ENCODE peak calls at places on chromosome 13, in six cellular contexts. E is thyroid gland, T is tibial nerve, G is heart left ventricle, I is A549, V is IMR-90. R is an unnamed sample.

GRCh38 chr13:95603887-95604533 is 40.5 kb downstream of the DZIP1 start:
- DNase-seq in T (no peak), V (no peak), G (no peak), E (peak), I (peak), R (no peak)

GRCh38 chr13:26679411-26679810 is 81.2 kb downstream of the GPR12 start:
- DNase-seq in T (no peak), G (no peak), I (no peak), E (no peak), V (peak), R (no peak)

GRCh38 chr13:95601906-95602305 is 42.6 kb downstream of the DZIP1 start:
- DNase-seq in I (no peak), G (no peak), V (no peak), E (no peak), T (no peak), R (no peak)

GRCh38 chr13:45374917-45375316 is 33.9 kb upstream of the TPT1 start:
- DNase-seq in G (no peak), V (peak), I (no peak), E (no peak), T (no peak), R (no peak)

GRCh38 chr13:110628952-110629701 is 13.8 kb downstream of the NAXD start:
- DNase-seq in V (no peak), I (no peak), E (no peak), T (no peak), G (no peak), R (no peak)

GRCh38 chr13:28983661-28984060 is 163.5 kb downstream of the MTUS2 start:
- DNase-seq in I (no peak), V (no peak), G (no peak), E (peak), T (no peak), R (no peak)

GRCh38 chr13:97191615-97192014 is 30.5 kb upstream of the MBNL2 start:
- DNase-seq in G (no peak), I (no peak), E (no peak), T (no peak), V (no peak), R (no peak)

GRCh38 chr13:114078501-114079451 is 53.6 kb downstream of the RASA3 start:
- DNase-seq in I (no peak), V (peak), E (peak), G (peak), T (no peak), R (no peak)

GRCh38 chr13:96032717-96033116 is 20.5 kb downstream of the UGGT2 start:
- DNase-seq in G (no peak), V (no peak), E (no peak), T (no peak), I (no peak), R (no peak)

GRCh38 chr13:97880298-97880675 is 73.2 kb upstream of the IPO5 start:
- DNase-seq in V (no peak), I (no peak), T (no peak), E (no peak), G (no peak), R (no peak)

GRCh38 chr13:102729560-102730275 is 34.9 kb upstream of the METTL21C start:
- DNase-seq in I (peak), V (peak), G (no peak), T (no peak), E (no peak), R (no peak)

GRCh38 chr13:21216332-21216731 is 39.9 kb downstream of the MRPL57 start:
- DNase-seq in T (no peak), V (no peak), G (no peak), E (no peak), I (no peak), R (no peak)

GRCh38 chr13:102654786-102655185 is 40.1 kb downstream of the METTL21C start:
- DNase-seq in E (no peak), I (no peak), T (no peak), G (no peak), V (no peak), R (no peak)

GRCh38 chr13:39675904-39676303 is 20.4 kb downstream of the COG6 start:
- DNase-seq in G (no peak), E (no peak), I (no peak), V (no peak), T (no peak), R (no peak)

GRCh38 chr13:106418556-106418955 is 116.9 kb downstream of the EFNB2 start:
- DNase-seq in E (no peak), T (no peak), V (peak), I (no peak), G (no peak), R (no peak)

GRCh38 chr13:38086013-38086412 is 216.4 kb upstream of the TRPC4 start:
- DNase-seq in T (no peak), I (no peak), E (no peak), V (no peak), G (peak), R (no peak)

GRCh38 chr13:31394491-31394890 is 194.7 kb downstream of the B3GLCT start:
- DNase-seq in E (no peak), T (no peak), V (no peak), I (no peak), G (no peak), R (no peak)

GRCh38 chr13:112977091-112977490 is 8.1 kb downstream of the MCF2L start:
- DNase-seq in I (no peak), G (peak), T (no peak), E (no peak), V (no peak), R (no peak)

GRCh38 chr13:112979406-112979902 is 10.4 kb downstream of the MCF2L start:
- DNase-seq in V (no peak), G (no peak), T (no peak), E (no peak), I (no peak), R (no peak)

GRCh38 chr13:112980441-112980840 is 11.4 kb downstream of the MCF2L start:
- DNase-seq in I (no peak), V (no peak), T (no peak), G (no peak), E (peak), R (no peak)

GRCh38 chr13:112977525-112977924 is 8.5 kb downstream of the MCF2L start:
- DNase-seq in E (no peak), G (no peak), V (no peak), I (no peak), T (no peak), R (no peak)

DNA sequence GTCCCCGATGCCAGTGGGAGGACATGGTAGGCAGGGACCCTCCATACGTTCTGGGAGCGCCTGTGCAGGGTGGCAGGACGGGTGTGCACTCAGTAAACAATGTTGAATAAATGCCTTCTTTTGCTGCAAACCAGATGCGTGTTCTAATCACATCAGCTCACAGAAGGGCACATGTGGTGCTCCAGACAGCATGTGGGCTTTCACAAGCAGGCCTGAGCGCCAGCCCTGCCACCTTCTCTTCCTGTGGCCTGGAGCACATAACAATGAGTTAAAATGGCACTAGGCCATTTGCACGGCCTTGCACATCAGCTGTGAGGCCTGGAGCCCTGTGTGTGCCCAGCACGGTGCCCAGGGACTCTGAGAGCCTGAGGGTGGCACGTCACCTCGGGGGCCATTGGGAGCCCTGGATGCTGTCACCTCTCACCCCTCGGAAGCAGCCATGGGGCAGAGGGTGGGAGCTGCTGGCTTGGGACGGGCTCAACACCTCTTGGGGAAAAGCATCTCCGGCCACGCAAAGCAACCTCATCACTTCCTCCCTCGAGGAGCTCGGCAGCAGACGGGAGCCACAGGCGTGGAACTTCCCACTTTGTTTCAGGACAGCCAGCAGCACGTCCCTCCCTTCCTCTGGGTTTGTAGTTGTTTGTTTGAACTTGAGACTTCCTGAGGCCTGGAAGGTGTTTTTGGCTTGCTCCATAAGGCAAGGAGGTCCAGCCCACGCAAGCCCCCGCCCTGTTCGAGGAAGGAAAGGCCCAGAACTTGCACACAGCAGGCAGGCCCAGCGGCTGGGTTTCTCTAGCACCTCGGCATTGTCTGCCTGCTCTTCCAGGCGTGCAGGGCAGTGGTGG is 9.8 kb downstream of the MCF2L start:
- DNase-seq in V (no peak), I (no peak), E (peak), G (no peak), T (no peak), R (no peak)
- TF ChIP-seq POLR2A in V (no peak), I (no peak), E (no peak), G (no peak), T (no peak), R (no peak)

DNA sequence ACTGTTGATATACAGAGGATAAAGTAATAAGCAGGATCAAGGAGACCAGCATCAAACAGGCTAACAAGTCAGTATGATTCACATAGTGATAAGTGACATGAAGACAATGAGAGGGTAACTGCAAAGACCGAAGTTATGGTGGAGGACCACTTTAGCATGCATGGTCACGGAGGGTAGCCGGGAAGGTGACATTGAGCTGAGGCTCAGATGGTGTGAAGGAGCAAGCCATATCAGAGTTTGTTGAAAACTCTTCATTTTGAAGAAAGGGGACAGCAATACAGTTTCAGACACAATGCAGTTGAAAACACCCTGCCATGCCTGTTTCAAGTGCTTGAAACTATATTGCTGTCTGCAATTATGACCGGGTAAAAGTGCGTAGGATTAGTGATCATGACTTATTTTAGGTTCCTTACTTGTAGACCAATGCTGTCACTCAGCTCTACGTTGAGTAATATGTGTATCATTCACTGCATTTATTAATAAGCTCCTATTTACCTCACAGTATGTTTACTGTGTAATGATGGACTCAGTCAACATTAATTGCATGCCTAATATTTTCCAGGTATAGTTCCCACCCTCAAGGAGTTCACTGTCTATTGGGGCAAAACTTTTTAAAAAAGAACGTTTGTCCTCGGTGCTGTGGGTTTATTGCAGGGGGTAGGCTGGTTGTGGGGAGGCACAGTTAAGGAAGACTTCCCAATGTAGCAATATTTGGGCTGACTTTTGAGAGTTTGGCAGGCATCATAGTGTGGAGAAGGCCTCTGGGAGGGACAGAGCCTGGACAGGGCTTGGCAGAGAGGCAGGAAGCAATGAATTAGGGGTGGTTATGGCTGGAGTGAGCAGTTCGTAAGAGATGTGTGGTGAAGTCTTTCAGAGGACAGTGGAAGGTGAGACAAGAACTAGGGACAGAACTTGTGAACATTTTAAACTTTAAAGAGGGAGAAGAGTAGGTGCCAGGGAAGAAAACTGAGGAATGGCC is 3.2 kb downstream of the UBAC2 start:
- DNase-seq in E (no peak), V (no peak), I (no peak), G (no peak), T (no peak), R (peak)
- H3K4me3 ChIP-seq in E (no peak), V (no peak), I (no peak), G (no peak), T (no peak), R (no peak)

DNA sequence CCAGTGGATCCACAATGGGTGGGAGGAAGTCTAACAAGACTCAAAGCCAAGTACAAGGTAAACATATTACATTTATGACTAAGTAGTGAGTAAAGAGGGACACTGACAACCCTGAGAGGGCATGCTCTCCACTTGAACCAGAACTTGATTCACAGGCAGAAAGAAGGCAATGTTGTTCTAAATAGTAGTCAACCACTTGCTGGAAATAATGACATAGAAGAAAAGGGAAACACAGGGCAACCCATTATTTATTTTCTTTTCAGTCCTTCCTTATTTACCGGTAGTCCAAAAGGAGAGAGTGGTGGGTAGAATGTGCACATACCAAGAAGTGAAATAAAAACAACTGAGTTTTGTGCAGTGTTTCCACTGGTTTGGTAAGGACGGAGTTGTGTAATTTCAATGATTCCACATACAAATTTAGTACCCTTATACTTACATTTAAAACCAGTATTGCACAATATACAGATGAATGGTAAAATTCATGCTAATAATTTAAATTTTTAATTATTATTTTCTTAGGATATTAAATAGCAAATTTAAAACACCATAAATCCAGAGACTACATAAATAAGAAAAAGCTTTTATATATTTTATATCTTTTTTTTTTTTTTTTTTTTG is 65.9 kb downstream of the ENOX1 start:
- DNase-seq in E (no peak), V (peak), G (no peak), T (no peak), I (peak), R (no peak)
- TF ChIP-seq CTCF in E (no peak), V (no peak), G (no peak), T (no peak), I (no peak), R (no peak)

DNA sequence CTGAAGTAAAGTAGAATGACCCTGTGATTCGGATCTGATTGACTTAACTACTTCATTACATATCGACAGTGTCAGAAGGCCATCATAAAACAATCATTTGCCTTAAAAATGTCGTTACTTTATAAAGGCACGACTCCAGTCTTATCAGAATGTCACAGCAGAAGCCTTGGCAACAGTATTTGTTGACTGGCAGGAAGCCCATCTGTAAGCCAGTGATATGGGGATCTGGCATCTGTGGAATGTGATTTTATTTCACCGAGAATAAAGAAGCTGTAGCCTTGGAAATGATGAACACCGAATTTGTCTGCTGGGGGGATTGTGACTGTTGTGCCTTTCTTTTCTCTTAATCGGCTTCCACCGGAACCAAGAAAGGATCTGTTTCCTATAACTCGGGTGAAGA is 362.5 kb downstream of the TDRD3 start:
- DNase-seq in I (peak), T (no peak), V (no peak), G (no peak), E (peak), R (no peak)
- TF ChIP-seq POLR2A in I (no peak), T (no peak), V (no peak), G (no peak), E (no peak), R (no peak)

GRCh38 chr13:41019578-41020347 is 647 bp upstream of the ELF1 start:
- DNase-seq in I (no peak), G (no peak), V (no peak), E (no peak), T (no peak), R (no peak)
- H3K4me3 ChIP-seq in I (peak), G (no peak), V (no peak), E (no peak), T (no peak), R (no peak)